ENCODE peak calls at places on chromosomes 6 and 20, in six cellular contexts. E is NCI-H1417; G is naive thymus-derived CD8-positive, alpha-beta T cell; A is stimulated activated CD4-positive, alpha-beta T cell treated with anti-CD3 and anti-CD28 coated beads, Interleukin-4, amount 100 ng/mL, for 4 hours; J is stomach; W is HepG2. S is an unnamed sample.

GRCh38 chr6:32436995-32437836 is 2.5 kb upstream of the HLA-DRA start:
- DNase-seq in E (no peak), G (no peak), A (no peak), J (no peak), W (no peak), S (no peak)

GRCh38 chr6:170158296-170159039 is 132.4 kb downstream of the DLL1 start:
- DNase-seq in E (no peak), G (no peak), A (no peak), J (no peak), W (no peak), S (peak; percentile 40)

GRCh38 chr6:14068133-14068532 is 49.4 kb upstream of the CD83 start:
- DNase-seq in E (no peak), G (no peak), A (no peak), J (no peak), W (no peak), S (no peak)

GRCh38 chr6:25010917-25011625 is 75.3 kb upstream of the RIPOR2 start:
- DNase-seq in E (no peak), G (no peak), A (no peak), J (no peak), W (no peak), S (no peak)

GRCh38 chr20:14116037-14116436 is 120.7 kb downstream of the MACROD2 start:
- DNase-seq in E (no peak), G (no peak), A (no peak), J (no peak), W (no peak), S (no peak)

GRCh38 chr6:29506446-29507067 is 18.8 kb upstream of the MAS1L start:
- DNase-seq in E (no peak), G (no peak), A (no peak), J (no peak), W (no peak), S (no peak)

GRCh38 chr6:91276315-91276714 is 689.4 kb upstream of the MAP3K7 start:
- DNase-seq in E (no peak), G (no peak), A (no peak), J (no peak), W (peak; percentile 3), S (no peak)

GRCh38 chr6:98949589-98949988 is 1.8 kb upstream of the FBXL4 start:
- DNase-seq in E (no peak), G (no peak), A (no peak), J (no peak), W (no peak), S (no peak)

GRCh38 chr6:70108230-70108629 is 194.7 kb downstream of the COL9A1 start:
- DNase-seq in E (peak; percentile 70), G (no peak), A (no peak), J (no peak), W (peak; percentile 19), S (no peak)

GRCh38 chr6:134529921-134530320 is 212.0 kb upstream of the SGK1 start:
- DNase-seq in E (no peak), G (no peak), A (no peak), J (no peak), W (peak; percentile 93), S (no peak)

GRCh38 chr20:62405108-62405980 is 1.7 kb downstream of the CABLES2 start:
- DNase-seq in E (no peak), G (no peak), A (no peak), J (peak; percentile 54), W (peak; percentile 65), S (no peak)

GRCh38 chr20:9911519-9911918 is 72.6 kb upstream of the PAK5 start:
- DNase-seq in E (no peak), G (no peak), A (no peak), J (no peak), W (no peak), S (no peak)

GRCh38 chr6:15623282-15624116 is 39.3 kb downstream of the DTNBP1 start:
- DNase-seq in E (peak; percentile 30), G (no peak), A (no peak), J (no peak), W (peak; percentile 10), S (no peak)

GRCh38 chr6:14732845-14733757 is 512.8 kb upstream of the JARID2 start:
- DNase-seq in E (no peak), G (no peak), A (peak; percentile 83), J (no peak), W (peak; percentile 31), S (no peak)

GRCh38 chr6:42095776-42096541 is 45.6 kb downstream of the TAF8 start:
- DNase-seq in E (no peak), G (no peak), A (no peak), J (peak; percentile 41), W (peak; percentile 74), S (no peak)

GRCh38 chr6:27836080-27836782 is 76.0 kb downstream of the OR2B2 start:
- DNase-seq in E (peak; percentile 39), G (no peak), A (no peak), J (no peak), W (no peak), S (no peak)

GRCh38 chr6:4488389-4488788 is 287.8 kb upstream of the CDYL start:
- DNase-seq in E (no peak), G (no peak), A (no peak), J (no peak), W (no peak), S (no peak)

GRCh38 chr20:41587956-41588355 is 30.2 kb downstream of the CHD6 start:
- DNase-seq in E (no peak), G (no peak), A (no peak), J (no peak), W (no peak), S (no peak)

GRCh38 chr20:4880051-4880450 is 121.3 kb downstream of the SLC23A2 start:
- DNase-seq in E (no peak), G (no peak), A (no peak), J (no peak), W (no peak), S (no peak)

GRCh38 chr20:33864324-33864963 is 53.3 kb downstream of the CHMP4B start:
- DNase-seq in E (no peak), G (no peak), A (no peak), J (no peak), W (no peak), S (no peak)

GRCh38 chr6:110039996-110040383 is 61.9 kb downstream of the GPR6 start:
- DNase-seq in E (peak; percentile 16), G (peak; percentile 44), A (peak; percentile 26), J (peak; percentile 49), W (no peak), S (no peak)

GRCh38 chr6:15519681-15520080 is 143.1 kb downstream of the DTNBP1 start:
- DNase-seq in E (peak; percentile 44), G (no peak), A (no peak), J (no peak), W (no peak), S (no peak)

GRCh38 chr6:124670801-124671200 is 291.4 kb upstream of the RNF217 start:
- DNase-seq in E (peak; percentile 82), G (no peak), A (no peak), J (no peak), W (no peak), S (no peak)

GRCh38 chr6:147154454-147154853 is 49.8 kb upstream of the STXBP5 start:
- DNase-seq in E (no peak), G (no peak), A (no peak), J (no peak), W (peak; percentile 9), S (no peak)

GRCh38 chr6:141158740-141159139 is 974.0 kb upstream of the GJE1 start:
- DNase-seq in E (no peak), G (no peak), A (no peak), J (no peak), W (no peak), S (no peak)

GRCh38 chr6:18242062-18242851 is 22.1 kb downstream of the DEK start:
- DNase-seq in E (no peak), G (no peak), A (no peak), J (no peak), W (peak; percentile 62), S (no peak)

GRCh38 chr20:3167738-3168078 is 5.6 kb downstream of the LZTS3 start:
- DNase-seq in E (no peak), G (no peak), A (no peak), J (no peak), W (no peak), S (peak; percentile 25)

GRCh38 chr20:37912874-37913273 is 9.9 kb downstream of the VSTM2L start:
- DNase-seq in E (no peak), G (no peak), A (no peak), J (no peak), W (no peak), S (no peak)

GRCh38 chr6:42704937-42705374 is 17.4 kb downstream of the PRPH2 start:
- DNase-seq in E (peak; percentile 5), G (no peak), A (no peak), J (peak; percentile 31), W (no peak), S (no peak)

S was measured in right lobe of liver.